ENCODE peak calls at places on chromosomes 12 and 14, in nine cellular contexts. L is right lobe of liver, K is type B pancreatic cell, S is pancreas, N is keratinocyte, F is A549, R is epithelial cell of esophagus, O is omental fat pad, T is HFF-Myc. Z is an unnamed sample.

GRCh38 chr12:124303579-124304313 is 8.9 kb downstream of the RFLNA start:
- DNase-seq in S (peak), R (no peak), L (no peak), O (no peak), F (no peak), N (no peak), T (no peak), K (no peak), Z (no peak)

GRCh38 chr14:85546390-85546789 is 16.4 kb downstream of the FLRT2 start:
- DNase-seq in R (no peak), F (no peak), S (no peak), N (no peak), T (no peak), L (no peak), O (no peak), K (no peak), Z (no peak)

GRCh38 chr12:21428241-21428640 is 9.2 kb upstream of the PYROXD1 start:
- DNase-seq in N (no peak), T (no peak), L (no peak), R (no peak), S (no peak), O (no peak), F (no peak), K (no peak), Z (no peak)

GRCh38 chr12:28090835-28091234 is 99.4 kb upstream of the CCDC91 start:
- DNase-seq in T (no peak), N (no peak), R (no peak), O (no peak), L (no peak), K (no peak), F (no peak), S (no peak), Z (no peak)

GRCh38 chr14:47988175-47988574 is 312.8 kb upstream of the MDGA2 start:
- DNase-seq in K (no peak), R (no peak), N (no peak), F (no peak), O (no peak), L (no peak), T (no peak), S (no peak), Z (no peak)

GRCh38 chr14:45177081-45177480 is 41.4 kb downstream of the FANCM start:
- DNase-seq in O (no peak), T (no peak), N (peak), R (peak), S (no peak), K (no peak), L (no peak), F (no peak), Z (no peak)

GRCh38 chr12:19779393-19780056 is 340.2 kb downstream of the AEBP2 start:
- DNase-seq in O (no peak), N (no peak), R (no peak), L (no peak), T (no peak), F (no peak), S (peak), K (no peak), Z (no peak)

GRCh38 chr12:110811972-110812371 is 34.8 kb upstream of the CCDC63 start:
- DNase-seq in O (no peak), R (no peak), N (no peak), T (no peak), K (no peak), F (no peak), S (no peak), L (no peak), Z (no peak)

GRCh38 chr14:59107819-59108218 is 80.6 kb upstream of the DAAM1 start:
- DNase-seq in T (no peak), F (no peak), S (no peak), K (no peak), R (no peak), N (no peak), L (no peak), O (no peak), Z (no peak)

GRCh38 chr12:113818833-113819232 is 147.3 kb downstream of the RBM19 start:
- DNase-seq in L (no peak), F (peak), O (no peak), R (no peak), S (no peak), N (no peak), K (no peak), T (no peak), Z (no peak)
- TF ChIP-seq CTCF in L (peak), F (peak), O (no peak), R (peak), S (no peak), N (no peak), K (peak), T (peak), Z (peak)

DNA sequence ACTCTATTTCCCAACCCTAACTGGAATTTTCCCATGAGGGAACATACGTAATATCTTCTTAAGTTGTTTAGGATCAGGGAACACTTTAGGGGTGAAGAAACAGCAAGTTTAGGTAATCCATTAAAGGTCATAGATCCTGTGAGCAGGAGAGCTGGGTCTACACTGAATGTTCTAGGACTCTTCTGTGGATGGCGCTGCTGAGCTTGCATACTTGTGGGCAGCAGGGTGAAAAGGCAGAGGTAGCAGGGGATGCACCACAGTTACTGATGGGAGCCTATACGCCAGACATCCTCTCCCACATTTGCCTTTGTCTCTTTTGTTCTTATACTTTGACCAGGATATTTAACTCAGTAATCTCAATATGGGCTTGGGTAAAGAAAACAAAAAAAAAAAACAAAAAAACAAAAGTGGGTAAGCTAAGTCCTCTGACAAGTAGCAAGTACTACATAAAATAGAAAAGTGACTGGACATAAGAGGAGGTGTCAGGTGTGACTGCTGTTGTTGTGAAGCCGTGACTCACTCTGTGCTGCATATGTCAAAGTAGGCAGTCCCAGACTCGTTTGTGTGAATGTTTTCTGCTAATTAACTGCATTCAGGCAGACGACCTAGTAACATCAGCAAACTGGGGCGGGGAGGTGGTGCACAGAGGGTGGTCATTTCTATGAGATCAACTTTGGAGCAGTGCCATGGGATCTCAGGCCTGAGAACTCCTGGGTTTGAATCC is 31.6 kb downstream of the NEUROD4 start:
- DNase-seq in T (no peak), F (no peak), R (peak), O (no peak), K (no peak), L (no peak), N (no peak), S (no peak), Z (no peak)
- TF ChIP-seq CTCF in T (no peak), F (no peak), R (no peak), O (no peak), K (no peak), L (no peak), N (no peak), S (no peak), Z (no peak)

GRCh38 chr12:65962921-65963883 is 138.9 kb downstream of the HMGA2 start:
- DNase-seq in T (no peak), N (no peak), L (no peak), F (peak), S (no peak), O (no peak), K (no peak), R (peak), Z (no peak)
- TF ChIP-seq CTCF in T (peak), N (peak), L (no peak), F (peak), S (no peak), O (no peak), K (peak), R (peak), Z (no peak)

DNA sequence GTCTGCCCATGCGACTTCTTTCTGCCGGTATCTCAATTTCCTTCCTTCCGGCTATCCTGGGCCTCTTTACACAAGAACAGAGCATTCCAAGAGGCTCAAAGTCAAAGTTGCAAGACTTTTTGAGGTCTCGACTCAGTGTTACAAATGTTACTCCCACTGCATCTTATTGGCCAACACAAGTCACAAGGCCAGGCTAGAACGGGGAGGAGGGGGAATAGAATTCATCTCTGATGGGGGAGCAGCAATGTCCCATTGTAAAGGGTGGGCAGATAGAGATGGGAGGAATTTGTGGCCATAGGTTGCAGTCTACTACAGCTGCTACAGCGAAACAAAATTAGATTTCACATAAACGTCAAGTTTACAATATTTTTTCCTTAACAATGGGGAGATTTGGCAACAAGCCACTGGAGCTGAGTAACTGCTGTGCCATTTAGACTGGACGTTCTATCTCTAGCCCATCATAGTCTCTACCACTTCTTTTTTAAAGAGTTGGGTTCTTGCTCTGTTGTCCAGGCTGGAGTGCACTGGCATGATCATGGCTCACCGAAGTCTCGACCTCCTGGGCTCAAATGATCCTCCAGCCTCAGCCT is 9.4 kb upstream of the NYNRIN start:
- DNase-seq in S (no peak), K (no peak), T (no peak), F (no peak), R (peak), O (no peak), N (no peak), L (no peak), Z (no peak)
- TF ChIP-seq CTCF in S (no peak), K (no peak), T (no peak), F (no peak), R (no peak), O (no peak), N (no peak), L (no peak), Z (no peak)

GRCh38 chr14:102541771-102542170 is 32.2 kb upstream of the ANKRD9 start:
- DNase-seq in K (no peak), T (no peak), R (no peak), O (no peak), S (no peak), F (no peak), L (no peak), N (no peak), Z (no peak)
- TF ChIP-seq CTCF in K (no peak), T (no peak), R (no peak), O (no peak), S (no peak), F (no peak), L (no peak), N (no peak), Z (no peak)

DNA sequence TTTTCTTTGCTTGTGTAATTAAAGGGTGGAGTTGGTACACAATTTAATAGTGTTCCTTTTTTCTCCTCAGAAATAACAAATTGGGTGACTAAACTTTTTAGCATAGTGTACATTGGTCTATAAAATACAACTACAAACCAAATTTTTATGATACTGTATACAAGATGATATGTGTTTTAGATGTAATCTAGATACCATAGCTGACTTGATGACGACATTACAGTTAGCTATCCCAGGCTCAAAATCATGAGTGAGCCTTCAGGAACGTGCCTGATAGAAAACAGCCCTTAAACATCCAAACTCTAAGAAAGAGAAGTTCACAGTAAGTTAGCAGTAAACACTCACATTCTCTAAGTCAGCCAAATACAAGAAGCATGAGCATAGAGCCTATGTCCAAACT is 99.0 kb upstream of the SSTR1 start:
- DNase-seq in F (no peak), N (no peak), L (no peak), O (no peak), K (no peak), T (peak), S (no peak), R (no peak), Z (no peak)
- TF ChIP-seq CTCF in F (no peak), N (no peak), L (no peak), O (no peak), K (no peak), T (no peak), S (no peak), R (no peak), Z (no peak)

GRCh38 chr14:102213984-102214658 is 74.4 kb downstream of the WDR20 start:
- DNase-seq in F (peak), O (no peak), R (peak), S (no peak), L (no peak), N (no peak), K (no peak), T (no peak), Z (no peak)
- TF ChIP-seq CTCF in F (peak), O (no peak), R (peak), S (no peak), L (no peak), N (no peak), K (peak), T (no peak), Z (peak)

GRCh38 chr12:105552056-105552455 is 221.6 kb downstream of the C12orf75 start:
- DNase-seq in L (no peak), K (no peak), R (no peak), T (no peak), S (no peak), O (no peak), N (no peak), F (no peak), Z (no peak)

GRCh38 chr12:105559292-105559691 is 228.8 kb downstream of the C12orf75 start:
- DNase-seq in N (no peak), T (no peak), S (no peak), F (no peak), O (no peak), K (no peak), L (no peak), R (no peak), Z (no peak)

GRCh38 chr12:105554223-105554678 is 223.8 kb downstream of the C12orf75 start:
- DNase-seq in O (no peak), S (no peak), F (no peak), T (no peak), N (no peak), R (no peak), L (no peak), K (no peak), Z (no peak)

GRCh38 chr12:105554856-105555255 is 224.4 kb downstream of the C12orf75 start:
- DNase-seq in L (no peak), R (no peak), O (no peak), T (no peak), S (no peak), N (no peak), K (no peak), F (no peak), Z (no peak)

DNA sequence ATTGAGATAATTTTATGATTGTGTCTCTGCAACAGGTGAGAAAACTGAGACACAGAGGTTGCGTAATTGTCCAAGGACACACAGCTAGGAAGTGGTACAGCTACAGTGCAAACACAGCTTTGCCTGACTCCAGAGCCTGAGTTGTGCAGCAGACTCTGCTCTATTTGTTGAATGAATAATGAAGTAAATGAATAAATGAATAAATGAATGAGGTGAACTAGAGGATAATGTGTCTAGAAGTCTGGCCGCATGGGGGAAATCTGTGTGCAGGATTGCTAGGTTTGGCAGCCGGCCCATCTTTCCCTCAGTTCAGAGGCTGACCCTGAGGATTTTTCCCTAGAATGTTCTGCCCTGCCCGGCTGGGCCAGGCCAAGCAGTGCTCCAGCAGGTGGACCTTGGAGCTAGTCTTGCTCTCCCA is 225.1 kb downstream of the C12orf75 start:
- DNase-seq in N (no peak), L (peak), F (peak), S (peak), O (no peak), T (no peak), R (peak), K (no peak), Z (no peak)
- TF ChIP-seq CTCF in N (no peak), L (no peak), F (peak), S (no peak), O (no peak), T (no peak), R (no peak), K (no peak), Z (no peak)

GRCh38 chr14:71320107-71320733 is 413.0 kb downstream of the PCNX1 start:
- DNase-seq in N (peak), T (peak), L (peak), R (peak), O (peak), S (peak), F (peak), K (peak), Z (peak)
- TF ChIP-seq CTCF in N (no peak), T (no peak), L (no peak), R (no peak), O (no peak), S (no peak), F (no peak), K (no peak), Z (no peak)